ENCODE peak calls at places on chromosomes 12 and 14, in eight cellular contexts. J is cardiac fibroblast, K is left ventricle myocardium inferior, X is ovary, M is cardiac muscle cell, V is breast epithelium, B is PC-9, T is esophagus squamous epithelium. A is an unnamed sample.

GRCh38 chr14:37566811-37567371 is 28.2 kb downstream of the FOXA1 start:
- DNase-seq in J (peak), K (no peak), X (no peak), M (peak), V (no peak), B (no peak), T (no peak), A (no peak)

GRCh38 chr12:121515615-121516014 is 65.2 kb downstream of the KDM2B start:
- DNase-seq in J (no peak), K (no peak), X (no peak), M (no peak), V (no peak), B (no peak), T (no peak), A (no peak)

GRCh38 chr12:56522486-56523193 is 1.0 kb downstream of the RBMS2 start:
- DNase-seq in J (peak), K (no peak), X (no peak), M (peak), V (no peak), B (no peak), T (no peak), A (no peak)

GRCh38 chr12:52847335-52848102 is 1.3 kb downstream of the KRT78 start:
- DNase-seq in J (peak), K (no peak), X (no peak), M (peak), V (no peak), B (peak), T (no peak), A (peak)

GRCh38 chr12:6494351-6494743 is 445 bp downstream of the NCAPD2 start:
- DNase-seq in J (no peak), K (no peak), X (no peak), M (no peak), V (no peak), B (no peak), T (no peak), A (no peak)

GRCh38 chr12:89073027-89073398 is 279.3 kb downstream of the DUSP6 start:
- DNase-seq in J (peak), K (no peak), X (no peak), M (peak), V (no peak), B (no peak), T (no peak), A (peak)

GRCh38 chr12:10276774-10277173 is 30.9 kb upstream of the KLRD1 start:
- DNase-seq in J (no peak), K (no peak), X (no peak), M (no peak), V (no peak), B (no peak), T (no peak), A (no peak)

GRCh38 chr12:13165578-13166120 is 30.9 kb upstream of the EMP1 start:
- DNase-seq in J (peak), K (peak), X (peak), M (peak), V (peak), B (peak), T (no peak), A (peak)

GRCh38 chr12:52585001-52585400 is 11.4 kb upstream of the KRT74 start:
- DNase-seq in J (no peak), K (no peak), X (no peak), M (no peak), V (no peak), B (no peak), T (no peak), A (no peak)

GRCh38 chr14:52888839-52889838 is 61.7 kb downstream of the FERMT2 start:
- DNase-seq in J (no peak), K (no peak), X (no peak), M (no peak), V (no peak), B (no peak), T (no peak), A (no peak)

GRCh38 chr12:98470469-98471082 is 44.8 kb upstream of the TMPO start:
- DNase-seq in J (no peak), K (no peak), X (no peak), M (no peak), V (no peak), B (no peak), T (no peak), A (peak)

GRCh38 chr14:53035796-53036195 is 84.9 kb upstream of the FERMT2 start:
- DNase-seq in J (peak), K (no peak), X (no peak), M (no peak), V (no peak), B (no peak), T (no peak), A (peak)

GRCh38 chr12:26808766-26809460 is 24.1 kb downstream of the ITPR2 start:
- DNase-seq in J (no peak), K (no peak), X (no peak), M (no peak), V (no peak), B (no peak), T (no peak), A (no peak)

GRCh38 chr14:77681196-77682157 is 26.3 kb downstream of the ALKBH1 start:
- DNase-seq in J (peak), K (no peak), X (no peak), M (no peak), V (no peak), B (no peak), T (no peak), A (peak)

GRCh38 chr14:38143651-38144505 is 63.8 kb upstream of the SSTR1 start:
- DNase-seq in J (peak), K (no peak), X (no peak), M (peak), V (no peak), B (no peak), T (no peak), A (peak)

GRCh38 chr12:120115692-120116442 is 686 bp downstream of the RAB35 start:
- DNase-seq in J (peak), K (peak), X (no peak), M (peak), V (no peak), B (no peak), T (no peak), A (peak)

GRCh38 chr14:89078021-89078676 is 253.7 kb downstream of the TTC8 start:
- DNase-seq in J (no peak), K (no peak), X (no peak), M (no peak), V (no peak), B (no peak), T (no peak), A (no peak)

DNA sequence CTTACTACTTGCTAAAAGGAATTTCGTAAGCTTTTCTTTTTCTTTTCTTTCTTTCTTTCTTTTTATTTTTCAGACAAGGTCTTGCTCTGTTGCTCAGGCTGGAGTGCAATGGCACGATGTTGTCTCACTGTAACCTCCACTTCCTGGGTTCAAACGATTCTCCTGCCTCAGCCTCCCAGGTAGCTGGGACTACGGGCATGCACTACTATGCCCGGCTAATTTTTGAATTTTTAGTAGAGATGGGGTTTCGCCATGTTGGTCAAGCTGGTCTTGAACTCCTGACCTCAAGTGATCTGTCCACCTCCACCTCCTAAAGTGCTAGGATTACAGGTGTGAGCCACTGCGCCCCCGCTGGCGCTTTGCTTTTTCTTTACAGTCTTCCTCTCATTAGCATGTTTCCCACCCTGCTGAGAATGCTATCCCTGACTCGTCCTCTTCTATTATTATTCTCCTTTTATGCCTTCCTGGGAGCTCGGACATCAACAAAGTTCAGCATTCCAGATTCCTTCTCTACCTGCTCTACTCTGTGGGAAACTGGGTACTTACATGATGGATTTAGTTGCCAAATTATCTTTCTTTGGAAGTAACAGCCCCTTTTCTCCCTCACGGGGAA is 3.1 kb downstream of the MTHFD1 start:
- DNase-seq in J (no peak), K (no peak), X (no peak), M (no peak), V (no peak), B (no peak), T (no peak), A (no peak)
- TF ChIP-seq CTCF in J (no peak), K (no peak), X (no peak), M (no peak), V (no peak), B (no peak), T (no peak), A (no peak)

DNA sequence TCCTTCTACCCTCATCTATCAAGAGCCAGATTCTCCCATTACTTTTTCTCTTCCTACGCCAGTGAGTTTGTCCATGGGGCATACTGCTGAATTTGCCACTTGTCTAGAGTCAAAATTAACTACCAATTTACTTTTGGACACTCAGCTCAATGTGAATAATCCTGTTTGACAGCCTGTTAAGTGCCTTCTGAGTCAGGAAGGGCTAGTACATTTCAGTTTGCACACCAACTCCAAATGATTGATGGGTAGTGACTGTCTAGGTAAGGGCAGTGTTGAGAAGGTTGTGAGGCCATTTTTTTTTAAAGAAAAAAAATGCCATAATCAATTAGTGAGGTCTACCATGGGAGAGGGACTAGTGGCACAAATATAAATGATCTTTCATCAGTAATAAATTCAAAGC is 21.8 kb upstream of the TRIM9 start:
- DNase-seq in J (no peak), K (no peak), X (no peak), M (no peak), V (no peak), B (no peak), T (no peak), A (no peak)
- H3K4me3 ChIP-seq in J (no peak), K (no peak), X (no peak), M (no peak), V (no peak), B (no peak), T (no peak), A (no peak)

DNA sequence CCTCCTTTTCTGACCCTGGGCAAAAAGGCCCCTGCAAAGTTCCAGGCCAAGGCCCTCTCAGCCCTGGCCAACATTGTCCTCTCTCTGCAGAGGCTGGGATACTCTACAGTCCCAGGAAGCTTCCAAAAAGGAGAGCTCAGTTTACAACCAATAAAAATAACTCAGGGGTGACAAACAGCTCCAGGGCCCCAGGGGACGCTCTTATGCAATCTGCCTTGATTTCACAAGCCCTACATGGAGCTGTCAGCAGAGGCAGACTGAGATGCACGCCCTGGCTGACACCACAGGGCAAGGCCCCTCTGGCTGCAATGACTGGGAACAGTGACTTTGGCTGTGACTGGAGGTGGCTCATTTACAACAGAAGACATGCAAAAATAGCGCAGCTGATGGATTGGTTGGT is 129.0 kb upstream of the MED13L start:
- DNase-seq in J (peak), K (peak), X (peak), M (peak), V (peak), B (peak), T (no peak), A (peak)
- TF ChIP-seq CTCF in J (peak), K (peak), X (no peak), M (no peak), V (no peak), B (no peak), T (no peak), A (peak)

DNA sequence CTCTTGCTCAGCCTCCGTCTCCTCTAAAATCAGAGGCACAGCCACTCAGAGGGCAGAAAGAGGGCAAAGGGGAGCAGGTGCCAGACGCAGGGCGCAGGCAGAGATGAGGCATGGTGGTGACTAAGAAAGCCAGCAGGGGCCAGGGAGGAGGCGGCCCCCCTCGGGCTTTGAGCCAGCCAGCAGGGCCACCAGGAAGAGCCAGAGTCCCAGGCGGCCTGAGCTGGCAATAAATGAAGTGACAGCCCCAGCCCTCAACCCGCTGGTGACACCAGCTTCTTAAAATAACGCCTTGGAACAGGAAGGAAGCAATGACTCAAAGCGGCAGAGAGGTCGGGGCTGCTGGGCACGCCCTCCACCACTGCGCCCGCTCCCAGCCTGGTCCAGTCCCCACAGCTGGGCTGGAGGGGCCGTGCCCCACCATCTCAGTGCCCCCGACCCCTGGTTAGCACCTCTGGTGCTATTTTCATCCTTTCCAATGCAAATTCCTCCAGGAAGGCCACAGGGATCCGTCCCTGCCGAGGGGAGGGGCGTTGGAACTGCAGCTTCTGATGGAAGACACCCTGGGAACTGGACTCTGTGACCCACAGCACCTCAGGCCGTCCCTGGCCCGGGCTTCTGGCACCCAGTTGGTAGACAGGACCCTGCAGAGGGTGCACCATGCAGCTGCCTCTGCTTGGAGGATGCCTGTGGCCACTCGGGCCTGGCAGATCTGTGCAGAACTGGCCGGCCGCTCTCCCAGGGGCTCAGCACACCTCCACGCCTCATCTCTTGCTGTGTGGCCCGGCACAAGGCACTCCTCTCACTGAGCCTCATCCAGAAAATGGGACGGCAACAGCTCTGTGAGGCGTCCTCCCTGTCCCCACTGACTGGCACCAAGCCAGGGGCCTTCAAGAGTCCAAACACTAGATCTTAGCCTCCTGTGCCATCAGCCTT is 113.7 kb downstream of the NCOR2 start:
- DNase-seq in J (peak), K (peak), X (peak), M (peak), V (no peak), B (peak), T (peak), A (peak)
- H3K4me3 ChIP-seq in J (no peak), K (peak), X (no peak), M (no peak), V (no peak), B (peak), T (no peak), A (no peak)

DNA sequence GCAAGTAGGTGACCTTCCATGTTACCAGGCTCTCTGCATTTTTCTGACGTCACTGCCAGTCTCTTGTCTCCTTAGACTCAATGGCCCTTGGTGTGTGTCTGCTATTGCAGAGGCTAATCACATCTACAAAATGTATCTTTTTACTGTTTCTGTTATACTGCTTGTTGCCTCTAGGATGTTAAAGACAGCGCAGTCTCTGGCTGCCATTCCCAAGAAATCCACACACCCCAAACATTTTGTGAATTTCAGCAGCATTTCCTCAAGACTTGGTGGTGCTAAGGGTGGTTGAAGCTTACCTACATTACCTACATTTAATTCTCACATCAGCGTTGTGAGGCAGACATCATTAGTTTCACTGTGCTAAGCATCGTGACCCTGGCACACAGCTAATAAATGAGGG is 87.2 kb downstream of the C12orf75 start:
- DNase-seq in J (no peak), K (no peak), X (no peak), M (no peak), V (no peak), B (no peak), T (no peak), A (no peak)
- TF ChIP-seq CTCF in J (peak), K (no peak), X (no peak), M (no peak), V (no peak), B (no peak), T (no peak), A (no peak)

GRCh38 chr12:109832534-109833306 is 478 bp downstream of the TRPV4 start:
- DNase-seq in J (no peak), K (no peak), X (no peak), M (no peak), V (no peak), B (no peak), T (no peak), A (no peak)
- H3K4me3 ChIP-seq in J (peak), K (peak), X (no peak), M (peak), V (peak), B (no peak), T (peak), A (peak)

DNA sequence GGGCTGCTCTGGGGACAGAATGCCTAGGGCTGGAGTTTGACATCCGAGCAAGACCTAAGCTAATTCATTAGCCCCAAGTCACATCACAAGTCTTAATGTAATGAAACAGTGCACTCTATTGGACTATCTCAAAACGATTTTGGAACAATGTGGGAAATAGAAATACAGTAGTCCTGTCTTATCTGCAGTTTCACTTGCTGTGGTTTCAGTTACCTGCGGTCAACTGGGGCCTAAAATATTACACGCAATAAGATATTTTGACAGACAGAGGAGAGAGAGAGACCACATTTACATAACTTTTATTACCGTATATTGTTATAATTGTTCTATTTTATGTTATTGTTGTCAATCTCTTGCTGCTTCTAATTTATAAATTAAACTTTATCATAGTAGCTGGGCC is 21.1 kb downstream of the MOAP1 start:
- DNase-seq in J (no peak), K (no peak), X (no peak), M (no peak), V (no peak), B (no peak), T (no peak), A (no peak)
- TF ChIP-seq CTCF in J (no peak), K (no peak), X (no peak), M (no peak), V (no peak), B (no peak), T (no peak), A (no peak)

A was measured in fibroblast of mammary gland.